ENCODE peak calls at places on chromosomes 6 and 20, in nine cellular contexts. S, D, O, J, I, U, W, B and R are unnamed samples.

GRCh38 chr6:16434885-16435284 is 196.5 kb downstream of the GMPR start:
- DNase-seq in S (no peak), D (no peak), O (no peak), J (no peak), I (no peak), U (no peak), W (no peak), B (no peak), R (no peak)

GRCh38 chr6:133171989-133172604 is 69.1 kb upstream of the EYA4 start:
- DNase-seq in S (no peak), D (no peak), O (no peak), J (no peak), I (no peak), U (no peak), W (no peak), B (no peak), R (no peak)

GRCh38 chr6:158164564-158164963 is 3.5 kb downstream of the SERAC1 start:
- DNase-seq in S (no peak), D (no peak), O (no peak), J (no peak), I (no peak), U (no peak), W (no peak), B (no peak), R (no peak)

GRCh38 chr6:73078333-73078732 is 147.0 kb downstream of the KHDC1L start:
- DNase-seq in S (no peak), D (no peak), O (no peak), J (no peak), I (no peak), U (no peak), W (no peak), B (no peak), R (no peak)

GRCh38 chr20:11216451-11217314 is 542.9 kb upstream of the JAG1 start:
- DNase-seq in S (no peak), D (no peak), O (peak; percentile 78), J (no peak), I (no peak), U (no peak), W (no peak), B (no peak), R (peak; percentile 86)

GRCh38 chr6:16130932-16131387 is 2.1 kb downstream of the MYLIP start:
- DNase-seq in S (peak; percentile 73), D (no peak), O (peak; percentile 84), J (peak; percentile 80), I (peak; percentile 82), U (peak; percentile 87), W (no peak), B (peak; percentile 63), R (no peak)

GRCh38 chr6:160222491-160222890 is 36.1 kb downstream of the SLC22A2 start:
- DNase-seq in S (no peak), D (no peak), O (no peak), J (no peak), I (no peak), U (no peak), W (no peak), B (no peak), R (no peak)

GRCh38 chr6:155317186-155317585 is 2.9 kb upstream of the TFB1M start:
- DNase-seq in S (no peak), D (no peak), O (no peak), J (no peak), I (no peak), U (no peak), W (no peak), B (no peak), R (no peak)

GRCh38 chr6:163533443-163533842 is 118.9 kb downstream of the QKI start:
- DNase-seq in S (no peak), D (no peak), O (peak; percentile 93), J (no peak), I (no peak), U (no peak), W (no peak), B (no peak), R (peak; percentile 17)

GRCh38 chr6:143197377-143197776 is 136.7 kb downstream of the AIG1 start:
- DNase-seq in S (no peak), D (no peak), O (peak; percentile 56), J (no peak), I (no peak), U (no peak), W (no peak), B (no peak), R (no peak)

GRCh38 chr6:89026151-89026550 is 54.4 kb upstream of the PNRC1 start:
- DNase-seq in S (no peak), D (no peak), O (no peak), J (no peak), I (no peak), U (no peak), W (no peak), B (no peak), R (no peak)

GRCh38 chr20:52425253-52425652 is 233.7 kb upstream of the ZFP64 start:
- DNase-seq in S (no peak), D (no peak), O (no peak), J (no peak), I (peak; percentile 17), U (no peak), W (no peak), B (no peak), R (no peak)

GRCh38 chr6:113094781-113095180 is 747.7 kb downstream of the RFPL4B start:
- DNase-seq in S (no peak), D (no peak), O (peak; percentile 71), J (no peak), I (no peak), U (no peak), W (no peak), B (no peak), R (no peak)

GRCh38 chr6:150025201-150025917 is at the start of gene RAET1L:
- DNase-seq in S (peak; percentile 65), D (no peak), O (peak; percentile 70), J (no peak), I (no peak), U (peak; percentile 72), W (no peak), B (no peak), R (no peak)

GRCh38 chr6:29553268-29554057 is 6.1 kb downstream of the UBD start:
- DNase-seq in S (peak; percentile 46), D (peak; percentile 63), O (peak; percentile 30), J (peak; percentile 78), I (no peak), U (peak; percentile 29), W (no peak), B (peak; percentile 10), R (no peak)

GRCh38 chr6:1137849-1138248 is 174.0 kb upstream of the FOXQ1 start:
- DNase-seq in S (no peak), D (no peak), O (no peak), J (no peak), I (no peak), U (no peak), W (no peak), B (no peak), R (no peak)

GRCh38 chr6:5999688-6000608 is 6.8 kb downstream of the NRN1 start:
- DNase-seq in S (no peak), D (no peak), O (no peak), J (no peak), I (no peak), U (no peak), W (no peak), B (no peak), R (no peak)

DNA sequence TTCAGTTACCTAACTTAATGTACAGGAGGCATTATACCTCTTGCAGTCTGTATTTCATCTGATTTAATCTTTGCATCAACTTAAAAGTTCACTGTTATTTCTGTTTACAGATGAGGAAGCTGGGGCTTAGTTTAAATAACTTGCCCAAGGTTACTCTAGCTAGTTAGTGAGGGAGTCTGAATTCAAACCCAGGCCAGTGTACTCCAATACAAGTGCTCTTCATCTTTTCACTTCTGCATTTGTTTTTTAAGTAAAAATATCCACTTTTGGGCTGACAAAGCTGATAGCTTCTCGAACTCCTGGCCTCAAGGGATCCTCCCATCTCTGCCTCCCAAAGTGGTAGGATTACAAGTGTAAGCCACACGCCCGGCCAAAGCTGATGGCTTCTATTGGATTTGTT is 23.6 kb downstream of the RREB1 start:
- DNase-seq in S (no peak), D (no peak), O (no peak), J (no peak), I (no peak), U (no peak), W (no peak), B (no peak), R (no peak)
- H3K4me1 ChIP-seq in S (peaks cover 18% of the 10 kb centered on the region), D (peaks cover 11% of the 10 kb centered on the region), O (peaks cover 2% of the 10 kb centered on the region), J (peaks cover 15% of the 10 kb centered on the region), I (peaks cover 15% of the 10 kb centered on the region), U (peaks cover 53% of the 10 kb centered on the region), W (peaks cover 31% of the 10 kb centered on the region), B (peaks cover 41% of the 10 kb centered on the region), R (peaks cover 8% of the 10 kb centered on the region)

GRCh38 chr6:63576985-63577712 is 4.9 kb downstream of the LOC128125822 start:
- DNase-seq in S (no peak), D (no peak), O (no peak), J (no peak), I (no peak), U (no peak), W (no peak), B (no peak), R (no peak)
- H3K36me3 ChIP-seq in S (peaks cover 2% of the 10 kb centered on the region), D (peaks cover 60% of the 10 kb centered on the region), O (peaks cover 15% of the 10 kb centered on the region), J (peaks cover 53% of the 10 kb centered on the region), I (peaks cover 61% of the 10 kb centered on the region), U (peaks cover 21% of the 10 kb centered on the region), W (peaks cover 48% of the 10 kb centered on the region), B (peaks cover 15% of the 10 kb centered on the region), R (peaks cover 1% of the 10 kb centered on the region)

DNA sequence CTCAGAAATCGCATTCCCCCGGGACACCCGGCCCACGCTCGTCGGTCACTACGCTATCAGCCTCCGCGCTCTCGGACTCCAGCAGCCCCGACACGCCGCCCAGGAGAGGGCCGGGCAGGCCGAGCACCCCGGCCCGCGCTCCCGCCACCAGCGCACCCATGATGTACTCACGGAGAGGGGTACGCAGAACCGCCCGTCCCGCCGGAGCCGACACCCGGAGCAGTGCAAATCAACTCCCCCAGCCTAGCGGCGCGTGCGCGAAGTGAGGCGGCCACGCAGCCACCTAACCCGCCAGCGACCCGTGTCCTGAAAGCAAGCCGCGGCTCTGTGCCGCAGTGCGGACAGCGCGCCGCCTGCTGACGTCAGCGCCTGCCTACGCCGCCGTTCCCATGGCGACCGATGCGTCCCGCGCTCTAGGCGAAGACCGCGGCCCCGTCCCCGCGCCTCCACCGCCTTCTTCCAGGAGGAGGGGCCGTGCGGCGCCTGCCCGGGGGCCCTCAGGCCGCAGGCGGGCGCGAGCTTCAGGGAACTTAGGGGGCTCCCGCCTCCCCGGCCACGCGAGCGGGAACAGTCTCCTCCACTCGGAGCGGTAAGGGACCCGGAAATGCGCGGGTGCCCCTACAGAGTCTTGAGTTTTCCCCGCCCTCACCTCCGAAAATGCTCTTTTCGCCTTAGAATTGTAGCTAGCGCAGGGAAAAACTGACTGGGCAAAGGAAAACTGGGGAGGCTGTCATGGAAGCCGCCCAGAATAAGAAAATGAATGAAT is at the start of gene AHI1:
- DNase-seq in S (peak; percentile 95), D (peak; percentile 96), O (peak; percentile 95), J (peak; percentile 96), I (peak; percentile 94), U (peak; percentile 95), W (peak; percentile 97), B (peak; percentile 93), R (peak; percentile 92)
- TF ChIP-seq CTCF in S (peak; percentile 19), D (peak; percentile 9), O (no peak), J (peak; percentile 3), I (peak; percentile 1), U (peak; percentile 10), W (no peak), B (no peak), R (no peak)

DNA sequence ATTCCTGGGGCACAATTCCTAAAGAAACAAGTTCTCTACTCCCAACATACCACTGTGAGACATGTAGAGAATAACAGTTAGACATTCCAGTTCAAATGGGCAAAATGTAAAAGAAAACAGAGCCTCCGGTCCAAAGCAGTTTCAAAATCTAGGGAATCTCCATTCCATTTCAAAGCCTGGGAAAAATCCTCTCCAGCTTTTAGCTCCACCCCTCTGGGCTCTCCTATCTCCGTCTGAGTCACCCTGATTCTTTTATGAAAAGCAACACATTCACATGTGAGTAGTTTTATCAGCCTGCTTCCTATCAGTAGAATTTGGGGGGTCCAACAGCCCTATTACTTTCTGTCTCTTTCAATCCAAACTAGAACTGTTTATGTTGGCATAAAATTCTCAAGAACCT is 3.7 kb downstream of the CSNK2A1 start:
- DNase-seq in S (no peak), D (no peak), O (peak; percentile 73), J (no peak), I (no peak), U (no peak), W (no peak), B (peak; percentile 15), R (no peak)
- H3K4me1 ChIP-seq in S (peaks cover 24% of the 10 kb centered on the region), D (peaks cover 16% of the 10 kb centered on the region), O (peaks cover 2% of the 10 kb centered on the region), J (peaks cover 16% of the 10 kb centered on the region), I (peaks cover 7% of the 10 kb centered on the region), U (peaks cover 41% of the 10 kb centered on the region), W (peaks cover 67% of the 10 kb centered on the region), B (peaks cover 58% of the 10 kb centered on the region), R (peaks cover 25% of the 10 kb centered on the region)